ENCODE peak calls at places on chromosomes 5 and 9, in four cellular contexts. N, U, Q and T are unnamed samples.

GRCh38 chr5:84480873-84481637 is 96.4 kb upstream of the EDIL3 start:
- DNase-seq in N (no peak), Q (peak), U (peak), T (no peak)

GRCh38 chr5:35415305-35415704 is 185.0 kb upstream of the PRLR start:
- DNase-seq in N (no peak), U (no peak), Q (no peak), T (no peak)

GRCh38 chr9:35603506-35603985 is 1.5 kb upstream of the TESK1 start:
- DNase-seq in U (peak), N (peak), Q (peak), T (no peak)

GRCh38 chr9:34986541-34987047 is 3.0 kb upstream of the DNAJB5 start:
- DNase-seq in U (no peak), Q (no peak), N (no peak), T (no peak)

GRCh38 chr5:83029912-83030311 is 47.3 kb downstream of the TMEM167A start:
- DNase-seq in N (no peak), Q (peak), U (no peak), T (peak)

GRCh38 chr5:1511651-1512540 is 11.9 kb downstream of the LPCAT1 start:
- DNase-seq in U (peak), N (peak), Q (no peak), T (no peak)

GRCh38 chr9:130932220-130933069 is 6.6 kb downstream of the FIBCD1 start:
- DNase-seq in U (peak), N (no peak), Q (no peak), T (no peak)

GRCh38 chr5:132313378-132313777 is 19.2 kb downstream of the SLC22A4 start:
- DNase-seq in N (peak), U (no peak), Q (no peak), T (no peak)

GRCh38 chr5:160470437-160471341 is 49.0 kb downstream of the PTTG1 start:
- DNase-seq in N (peak), U (peak), Q (peak), T (no peak)

GRCh38 chr9:127723450-127723849 is 7.6 kb downstream of the TTC16 start:
- DNase-seq in Q (peak), N (peak), U (peak), T (no peak)

GRCh38 chr9:93081081-93081529 is 14.9 kb upstream of the CARD19 start:
- DNase-seq in N (no peak), U (no peak), Q (no peak), T (no peak)

GRCh38 chr5:151138114-151138513 is 19.5 kb downstream of the ANXA6 start:
- DNase-seq in Q (no peak), N (no peak), U (no peak), T (no peak)

GRCh38 chr9:18743976-18744375 is 270.0 kb downstream of the ADAMTSL1 start:
- DNase-seq in Q (no peak), U (no peak), N (no peak), T (no peak)

GRCh38 chr5:173327084-173327947 is 898 bp downstream of the STC2 start:
- DNase-seq in U (no peak), N (peak), Q (peak), T (no peak)

GRCh38 chr9:36815023-36815422 is 219.0 kb downstream of the PAX5 start:
- DNase-seq in Q (no peak), U (no peak), N (no peak), T (no peak)

GRCh38 chr9:98523231-98523901 is 185.4 kb downstream of the GABBR2 start:
- DNase-seq in U (peak), Q (peak), N (peak), T (no peak)

GRCh38 chr5:170885281-170885680 is 23.5 kb downstream of the RANBP17 start:
- DNase-seq in U (no peak), Q (no peak), N (no peak), T (no peak)

GRCh38 chr9:93007529-93008058 is 50.9 kb upstream of the SUSD3 start:
- DNase-seq in N (no peak), U (no peak), Q (no peak), T (no peak)

GRCh38 chr5:132315529-132316067 is 21.4 kb downstream of the SLC22A4 start:
- DNase-seq in N (no peak), Q (no peak), U (no peak), T (no peak)

GRCh38 chr9:31519011-31519410 is 865.4 kb upstream of the ACO1 start:
- DNase-seq in Q (no peak), U (no peak), N (peak), T (no peak)

GRCh38 chr5:132497488-132497997 is 7.0 kb upstream of the IRF1 start:
- DNase-seq in Q (peak), N (peak), U (peak), T (no peak)

GRCh38 chr9:9412241-9412640 is 1200.6 kb downstream of the PTPRD start:
- DNase-seq in U (no peak), Q (no peak), N (no peak), T (no peak)

GRCh38 chr5:65774346-65774745 is 52.3 kb downstream of the NLN start:
- DNase-seq in N (peak), Q (peak), U (peak), T (peak)

GRCh38 chr5:8386889-8387288 is 517.9 kb downstream of the MTRR start:
- DNase-seq in U (peak), N (no peak), Q (no peak), T (peak)

GRCh38 chr5:1316941-1317340 is 22.1 kb upstream of the TERT start:
- DNase-seq in N (no peak), Q (no peak), U (no peak), T (no peak)

GRCh38 chr9:20990867-20991266 is 40.6 kb downstream of the HACD4 start:
- DNase-seq in Q (no peak), N (no peak), U (no peak), T (no peak)

GRCh38 chr5:6510132-6510531 is 61.5 kb downstream of the UBE2QL1 start:
- DNase-seq in Q (no peak), N (peak), U (peak), T (no peak)

GRCh38 chr9:33329996-33330395 is 39.7 kb downstream of the NFX1 start:
- DNase-seq in Q (peak), N (peak), U (peak), T (peak)

GRCh38 chr9:130264414-130265350 is 878 bp upstream of the HMCN2 start:
- DNase-seq in N (no peak), Q (no peak), U (no peak), T (no peak)

GRCh38 chr9:87464992-87465378 is 32.7 kb upstream of the DAPK1 start:
- DNase-seq in U (no peak), N (no peak), Q (no peak), T (no peak)

GRCh38 chr5:2153808-2154207 is 271.1 kb upstream of the IRX4 start:
- DNase-seq in Q (no peak), U (no peak), N (no peak), T (no peak)

GRCh38 chr9:130905125-130905901 is 8.7 kb upstream of the QRFP start:
- DNase-seq in U (no peak), N (no peak), Q (no peak), T (no peak)

GRCh38 chr9:27572036-27572435 is 1.2 kb downstream of the C9orf72 start:
- DNase-seq in N (no peak), Q (no peak), U (no peak), T (no peak)

GRCh38 chr5:113358696-113359095 is 76.1 kb downstream of the TSSK1B start:
- DNase-seq in U (no peak), N (no peak), Q (no peak), T (no peak)

GRCh38 chr5:107203231-107203630 is 467.5 kb downstream of the EFNA5 start:
- DNase-seq in Q (no peak), U (no peak), N (no peak), T (no peak)